ENCODE peak calls at places on chromosomes 1 and 21, in five cellular contexts. L is tibial nerve, S is esophagus muscularis mucosa, T is A549, U is HepG2. N is an unnamed sample.

GRCh38 chr21:43910460-43910859 is 45.4 kb downstream of the AGPAT3 start:
- DNase-seq in S (no peak), T (no peak), U (no peak), L (no peak), N (no peak)

GRCh38 chr21:44360174-44360573 is 6.8 kb downstream of the TRPM2 start:
- DNase-seq in U (no peak), L (no peak), S (no peak), T (no peak), N (no peak)

GRCh38 chr21:43806017-43806710 is 16.8 kb downstream of the RRP1 start:
- DNase-seq in S (no peak), U (no peak), T (no peak), L (no peak), N (no peak)

GRCh38 chr1:24085007-24085406 is 26.9 kb downstream of the MYOM3 start:
- DNase-seq in S (no peak), T (no peak), U (no peak), L (no peak), N (no peak)

GRCh38 chr1:116290085-116290670 is 82.9 kb upstream of the ATP1A1 start:
- DNase-seq in T (no peak), U (no peak), L (no peak), S (peak), N (no peak)

GRCh38 chr1:172338295-172338735 is 82.2 kb upstream of the C1orf105 start:
- DNase-seq in S (no peak), L (no peak), T (no peak), U (no peak), N (no peak)

GRCh38 chr1:57192256-57192655 is 226.4 kb upstream of the C8B start:
- DNase-seq in L (no peak), U (no peak), S (no peak), T (no peak), N (no peak)

GRCh38 chr1:160942926-160943325 is 11.7 kb downstream of the ITLN2 start:
- DNase-seq in U (peak), L (no peak), T (peak), S (no peak), N (no peak)

GRCh38 chr1:9590201-9590600 is 1.5 kb downstream of the TMEM201 start:
- DNase-seq in T (no peak), S (no peak), U (no peak), L (no peak), N (no peak)

GRCh38 chr1:2543543-2544092 is 12.6 kb upstream of the TNFRSF14 start:
- DNase-seq in S (no peak), T (no peak), U (no peak), L (no peak), N (peak)

GRCh38 chr1:243447342-243447741 is 191.5 kb downstream of the SDCCAG8 start:
- DNase-seq in S (no peak), T (peak), U (no peak), L (peak), N (no peak)

GRCh38 chr1:46434358-46434757 is 40.2 kb downstream of the FAAH start:
- DNase-seq in U (no peak), L (no peak), S (no peak), T (no peak), N (no peak)

GRCh38 chr1:228546541-228547463 is 59.6 kb downstream of the RNF187 start:
- DNase-seq in U (no peak), S (no peak), L (no peak), T (no peak), N (no peak)

GRCh38 chr1:226763741-226764264 is 24.7 kb upstream of the ITPKB start:
- DNase-seq in T (peak), S (no peak), U (no peak), L (no peak), N (no peak)

GRCh38 chr1:59718989-59719360 is 95.8 kb upstream of the HOOK1 start:
- DNase-seq in T (no peak), U (no peak), S (no peak), L (no peak), N (no peak)

GRCh38 chr1:59718064-59718988 is 96.4 kb upstream of the HOOK1 start:
- DNase-seq in T (no peak), U (peak), L (no peak), S (no peak), N (no peak)

GRCh38 chr1:59714966-59715365 is 99.8 kb upstream of the HOOK1 start:
- DNase-seq in S (no peak), T (no peak), U (no peak), L (no peak), N (no peak)

GRCh38 chr1:59714219-59714618 is 100.5 kb upstream of the HOOK1 start:
- DNase-seq in U (peak), T (no peak), L (no peak), S (no peak), N (no peak)

DNA sequence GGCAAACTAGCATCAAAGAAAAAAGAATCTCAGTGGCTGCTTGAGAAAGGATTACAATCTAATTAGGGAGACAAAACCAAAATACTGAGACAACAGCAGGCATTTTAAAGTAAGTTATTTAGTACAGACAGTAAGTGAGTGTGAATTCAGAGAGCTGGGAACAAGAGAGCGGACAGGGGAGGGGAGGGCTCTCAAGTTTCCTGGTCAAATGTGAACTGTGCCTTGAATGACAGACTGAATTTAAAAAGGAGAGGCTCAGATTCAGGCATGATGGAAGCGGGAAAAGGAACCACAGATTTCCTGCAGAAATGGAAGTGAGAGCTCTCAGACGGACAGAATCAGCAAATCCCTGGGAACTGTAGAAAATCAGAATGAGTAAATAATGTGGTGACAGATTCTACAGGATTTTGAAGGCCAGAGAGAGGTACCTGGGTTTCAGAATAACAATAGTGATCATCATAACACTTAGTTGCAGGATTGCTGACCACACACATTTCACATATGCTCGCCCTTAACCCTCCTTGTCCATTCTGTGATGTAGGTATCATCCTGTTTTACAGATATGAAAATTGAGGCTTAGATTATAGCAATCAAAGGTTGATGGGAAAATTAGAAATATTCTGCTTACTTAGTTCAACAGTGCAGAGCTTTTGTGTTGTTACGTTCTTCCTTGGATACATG is 98.1 kb upstream of the HOOK1 start:
- DNase-seq in T (no peak), L (no peak), U (no peak), S (no peak), N (no peak)
- TF ChIP-seq EP300 in T (no peak), L (no peak), U (no peak), S (no peak), N (no peak)

GRCh38 chr1:223819730-223820514 is 25.8 kb downstream of the TP53BP2 start:
- DNase-seq in L (no peak), T (peak), S (no peak), U (no peak), N (no peak)
- TF ChIP-seq EP300 in L (no peak), T (no peak), S (no peak), U (no peak), N (no peak)

DNA sequence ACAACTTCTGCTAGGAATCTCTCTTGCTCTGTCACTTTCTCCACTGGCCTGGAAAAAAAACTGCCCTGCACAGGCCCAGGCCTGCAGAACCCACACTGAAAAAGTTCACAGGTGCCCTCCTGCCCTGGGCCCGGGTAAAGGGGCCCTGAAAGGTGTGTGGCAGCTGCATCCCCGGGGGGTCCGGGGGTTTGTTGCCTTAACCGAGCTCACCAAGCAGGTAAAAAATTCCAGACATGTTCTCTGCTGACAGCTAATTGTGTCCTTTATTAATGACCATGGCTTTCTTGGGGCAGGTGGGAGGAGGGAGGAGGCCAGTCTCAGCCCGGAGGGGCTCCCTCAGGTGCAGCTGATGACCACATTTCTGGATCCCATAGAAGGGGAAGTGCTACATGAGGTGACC is 122.9 kb downstream of the LACTBL1 start:
- DNase-seq in L (no peak), S (no peak), T (no peak), U (no peak), N (no peak)
- TF ChIP-seq EP300 in L (no peak), S (no peak), T (no peak), U (no peak), N (no peak)

GRCh38 chr1:239123243-239123642 is 263.1 kb upstream of the CHRM3 start:
- DNase-seq in U (no peak), T (peak), L (no peak), S (no peak), N (no peak)

GRCh38 chr1:239125027-239125426 is 261.3 kb upstream of the CHRM3 start:
- DNase-seq in T (no peak), L (no peak), U (no peak), S (no peak), N (no peak)

GRCh38 chr1:239125888-239126287 is 260.5 kb upstream of the CHRM3 start:
- DNase-seq in U (no peak), T (no peak), S (no peak), L (no peak), N (no peak)

GRCh38 chr1:239126881-239127280 is 259.5 kb upstream of the CHRM3 start:
- DNase-seq in U (no peak), S (no peak), T (no peak), L (no peak), N (no peak)
- TF ChIP-seq EP300 in U (no peak), S (no peak), T (no peak), L (no peak), N (no peak)

DNA sequence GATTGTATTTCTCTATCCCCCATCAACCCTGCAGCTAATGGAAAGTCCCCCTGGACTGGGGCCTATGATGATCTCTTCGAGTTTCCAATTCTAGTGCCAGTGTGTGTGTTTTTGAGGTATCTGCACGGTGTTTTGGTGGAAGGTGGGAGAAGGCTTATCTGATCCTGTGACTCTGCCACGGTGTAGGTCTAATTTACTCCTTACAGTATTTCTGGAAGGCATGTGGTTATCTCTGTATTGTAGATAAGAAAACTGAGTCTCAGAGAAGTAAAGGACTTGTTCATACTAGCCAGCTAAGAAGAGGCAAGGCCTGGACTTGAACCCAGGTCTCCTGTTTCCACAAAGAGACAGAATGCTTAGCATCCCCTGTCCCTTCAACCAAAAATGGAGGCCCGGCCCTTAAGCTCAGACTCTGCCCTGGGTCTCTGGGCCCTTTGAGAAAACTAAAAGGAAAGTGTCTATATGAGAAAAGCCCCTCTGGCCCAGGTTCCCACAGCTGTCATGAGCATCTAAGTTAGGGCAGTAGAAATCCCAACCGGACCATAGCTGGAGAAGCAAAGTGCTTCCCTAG is 20.3 kb downstream of the RIMS3 start:
- DNase-seq in T (no peak), U (no peak), S (no peak), L (no peak), N (no peak)
- TF ChIP-seq EP300 in T (no peak), U (no peak), S (no peak), L (no peak), N (no peak)

GRCh38 chr1:85228952-85229351 is 28.1 kb upstream of the SYDE2 start:
- DNase-seq in S (no peak), T (no peak), U (no peak), L (no peak), N (no peak)

GRCh38 chr1:85225624-85226380 is 25.0 kb upstream of the SYDE2 start:
- DNase-seq in L (no peak), U (no peak), S (no peak), T (no peak), N (no peak)

GRCh38 chr1:85224734-85225623 is 24.2 kb upstream of the SYDE2 start:
- DNase-seq in L (no peak), S (no peak), T (no peak), U (no peak), N (peak)

GRCh38 chr1:85230305-85230977 is 29.0 kb downstream of the C1orf52 start:
- DNase-seq in T (peak), S (no peak), U (peak), L (no peak), N (no peak)

GRCh38 chr1:85229574-85230097 is 28.8 kb upstream of the SYDE2 start:
- DNase-seq in T (no peak), S (no peak), L (no peak), U (peak), N (no peak)
- TF ChIP-seq EP300 in T (no peak), S (no peak), L (no peak), U (no peak), N (no peak)

DNA sequence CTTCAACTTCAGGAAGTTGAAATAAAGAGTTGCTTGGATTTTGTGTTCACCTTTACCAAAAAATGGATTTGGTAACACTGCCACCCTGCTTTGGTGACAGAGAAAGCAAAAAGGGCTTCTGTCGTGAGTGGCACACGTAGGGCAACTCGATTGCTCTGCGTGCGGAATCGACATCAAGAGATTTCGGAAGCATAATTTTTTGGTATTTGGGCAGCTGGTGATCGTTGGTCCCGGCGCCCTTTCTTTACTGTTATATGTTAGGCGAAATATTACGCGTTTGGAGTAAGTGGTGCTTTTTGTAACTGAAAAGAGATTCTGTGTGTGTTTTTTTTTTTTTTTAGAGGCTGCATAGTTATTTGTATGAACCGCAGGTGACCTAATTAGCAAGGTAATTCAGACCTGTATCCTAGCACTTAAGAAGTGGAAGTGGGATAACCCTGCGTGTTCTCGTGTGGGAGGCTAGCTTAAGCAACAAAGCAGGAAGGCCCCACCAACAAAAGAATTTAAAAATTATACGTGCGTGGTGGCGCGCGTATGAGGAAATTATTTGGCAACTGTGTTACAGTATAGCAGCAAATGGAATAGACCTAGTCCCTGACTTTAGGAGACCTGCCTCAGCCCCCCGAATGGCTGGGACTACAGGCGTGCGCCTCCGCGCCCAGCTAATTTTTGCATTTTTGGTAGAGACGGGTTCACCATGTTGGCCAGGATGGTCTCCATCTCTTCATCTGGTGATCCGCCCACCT is at the start of gene RNU11:
- DNase-seq in T (peak), S (peak), U (peak), L (peak), N (peak)
- TF ChIP-seq EP300 in T (peak), S (no peak), U (no peak), L (no peak), N (peak)

DNA sequence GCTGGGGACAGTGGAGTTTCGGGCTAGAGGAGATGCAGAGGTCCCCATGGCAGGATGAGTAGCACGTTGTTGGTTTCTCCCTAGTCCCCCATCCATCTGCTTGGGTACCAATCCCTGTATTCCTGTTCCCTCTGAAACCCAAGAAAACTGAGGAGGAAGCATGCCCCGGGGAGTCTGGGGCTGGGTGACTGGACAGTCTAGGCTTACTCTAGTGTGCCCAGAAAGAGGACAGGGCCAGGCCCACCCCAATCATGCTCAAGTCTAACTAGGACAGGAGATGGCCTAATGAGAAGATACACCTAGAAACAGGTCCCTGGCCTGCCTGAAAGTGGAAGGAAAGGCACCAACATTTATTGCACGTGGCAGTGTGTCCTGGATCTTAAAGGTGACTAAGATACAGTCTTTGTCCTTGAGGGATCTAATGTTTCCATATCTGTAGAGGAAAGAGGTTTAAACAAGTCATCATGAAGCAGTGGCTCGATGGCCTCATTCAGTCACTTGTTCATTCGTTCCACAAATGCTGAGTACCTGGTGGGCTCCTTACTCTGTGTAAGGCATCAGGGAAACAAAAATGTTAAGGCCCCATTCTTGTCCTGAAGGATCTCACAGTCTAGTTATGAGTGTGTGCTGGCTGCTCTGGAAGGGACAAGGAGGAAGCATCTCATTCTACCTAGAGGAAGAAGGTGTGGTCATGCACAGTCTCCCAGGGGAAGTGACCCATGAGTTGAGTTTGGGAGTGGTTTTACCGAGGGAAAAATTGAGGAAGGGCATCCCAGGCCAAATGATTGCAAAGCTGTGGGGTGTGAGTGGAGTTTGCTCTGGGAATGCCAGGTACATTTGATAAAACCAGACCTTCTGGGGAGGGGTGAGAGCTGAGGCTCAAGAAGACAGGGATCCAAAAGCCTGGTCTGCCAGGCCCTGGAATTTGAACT is 10.0 kb downstream of the CDK18 start:
- DNase-seq in T (no peak), L (no peak), U (no peak), S (no peak), N (no peak)
- TF ChIP-seq EP300 in T (no peak), L (no peak), U (no peak), S (no peak), N (no peak)